ENCODE peak calls at places on chromosomes 2 and 18, in eight cellular contexts. K is heart right ventricle, I is heart left ventricle, E is H1, Q is IMR-90, G is upper lobe of right lung, Y is cardiac muscle cell, X is A549. R is an unnamed sample. For H3K9me3, the result is how much of the 10 kb centered on the place peaks cover.

GRCh38 chr18:27695054-27695453 is 481.9 kb downstream of the CDH2 start:
- DNase-seq in G (no peak), K (no peak), Q (no peak), E (no peak), I (no peak), Y (no peak), X (no peak), R (no peak)

GRCh38 chr18:8780227-8780626 is 74.9 kb downstream of the MTCL1 start:
- DNase-seq in G (no peak), X (no peak), Y (no peak), E (no peak), I (no peak), K (no peak), Q (no peak), R (no peak)

GRCh38 chr2:174340400-174341300 is 5.9 kb downstream of the SP9 start:
- DNase-seq in I (no peak), E (no peak), K (no peak), G (no peak), Y (no peak), X (no peak), Q (no peak), R (peak)

GRCh38 chr2:149857344-149857743 is 269.8 kb upstream of the MMADHC start:
- DNase-seq in E (no peak), G (no peak), Q (peak), K (no peak), I (no peak), Y (peak), X (no peak), R (no peak)

GRCh38 chr18:77766421-77766820 is 516.8 kb downstream of the GALR1 start:
- DNase-seq in Y (no peak), G (no peak), K (no peak), I (no peak), X (no peak), E (no peak), Q (no peak), R (no peak)

GRCh38 chr2:112834379-112835014 is 2.1 kb downstream of the IL1B start:
- DNase-seq in X (no peak), Q (no peak), Y (peak), I (no peak), K (no peak), E (no peak), G (no peak), R (no peak)

GRCh38 chr2:206116278-206116677 is 30.3 kb upstream of the INO80D start:
- DNase-seq in Q (no peak), X (no peak), G (no peak), E (no peak), K (no peak), Y (no peak), I (no peak), R (no peak)

GRCh38 chr2:110777531-110778311 is 45.3 kb downstream of the ACOXL start:
- DNase-seq in Y (no peak), I (no peak), G (no peak), Q (no peak), K (no peak), E (no peak), X (no peak), R (no peak)

GRCh38 chr2:85431787-85432186 is 13.3 kb downstream of the SH2D6 start:
- DNase-seq in I (no peak), Y (no peak), G (no peak), X (no peak), K (no peak), Q (no peak), E (no peak), R (no peak)

GRCh38 chr2:85429213-85429923 is 10.9 kb downstream of the SH2D6 start:
- DNase-seq in X (no peak), I (no peak), Q (no peak), E (no peak), G (no peak), Y (no peak), K (no peak), R (no peak)

GRCh38 chr2:85428343-85428881 is 9.9 kb downstream of the SH2D6 start:
- DNase-seq in K (no peak), I (no peak), G (no peak), Y (no peak), Q (no peak), E (no peak), X (no peak), R (no peak)

GRCh38 chr2:85429924-85430289 is 11.4 kb downstream of the SH2D6 start:
- DNase-seq in I (no peak), K (no peak), E (no peak), G (no peak), Y (no peak), Q (no peak), X (no peak), R (no peak)

DNA sequence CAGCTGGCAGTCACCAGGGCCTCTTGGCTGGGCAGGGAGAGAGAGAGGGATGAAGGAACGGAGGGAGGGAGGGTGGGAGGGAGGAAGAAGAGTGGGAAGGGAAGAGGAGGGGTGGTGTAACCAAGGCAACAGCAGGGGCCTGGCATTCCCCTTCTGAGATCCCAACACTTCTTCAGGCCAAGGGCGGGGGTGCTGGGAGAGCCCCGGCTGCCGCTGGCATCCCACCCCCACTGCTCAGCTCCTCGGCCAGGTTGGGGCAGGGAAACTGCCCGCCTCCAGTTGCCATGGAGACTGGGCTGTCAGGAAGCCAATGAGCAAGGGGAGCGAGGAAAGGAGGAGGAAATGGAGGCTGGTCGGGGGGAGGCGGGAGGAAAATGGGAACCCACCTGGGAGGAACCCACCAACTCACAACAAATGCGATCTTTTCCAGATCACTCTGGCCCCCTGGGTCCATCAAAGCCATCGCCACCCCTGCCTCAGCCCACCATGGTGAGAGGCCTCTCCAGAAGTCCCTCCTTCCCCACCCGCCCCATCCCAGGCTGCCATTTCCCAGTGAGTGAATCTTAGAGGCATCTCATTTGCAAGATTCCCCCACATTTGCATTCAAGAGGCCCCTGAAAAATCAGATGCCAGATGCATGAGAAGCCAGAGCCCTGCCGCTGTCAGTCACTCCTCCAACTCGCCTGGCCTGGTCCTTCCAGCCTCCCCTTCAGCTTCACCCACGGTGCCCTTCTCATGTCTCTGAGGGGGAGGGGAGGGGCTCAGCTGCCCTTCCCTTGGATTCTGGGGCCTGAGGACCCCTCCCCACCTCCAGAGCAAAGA is 12.5 kb downstream of the SH2D6 start:
- DNase-seq in X (no peak), I (no peak), K (no peak), E (no peak), G (no peak), Q (no peak), Y (no peak), R (no peak)
- H3K4me3 ChIP-seq in X (no peak), I (no peak), K (no peak), E (peak), G (no peak), Q (no peak), Y (no peak), R (no peak)

DNA sequence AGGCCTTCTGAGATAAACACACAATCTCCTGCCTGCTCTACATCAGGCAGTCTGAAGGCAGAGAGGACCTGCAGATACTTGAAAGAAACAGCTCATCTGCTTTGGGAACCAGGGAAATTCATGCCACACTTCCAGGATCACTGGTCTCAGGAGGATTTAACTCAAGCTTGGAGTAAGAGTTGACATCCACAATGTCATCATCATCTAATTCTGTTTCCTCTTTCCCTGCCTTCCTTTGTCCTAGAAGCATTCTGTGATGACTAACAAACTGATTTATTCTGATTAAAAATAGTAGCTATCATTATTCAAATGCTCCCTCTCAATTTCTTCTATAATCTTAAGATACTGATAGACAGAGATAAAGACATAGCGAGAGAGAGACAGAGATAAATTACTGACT is 766.8 kb downstream of the BCL11A start:
- DNase-seq in K (no peak), Y (no peak), I (no peak), Q (no peak), G (no peak), E (no peak), X (no peak), R (no peak)
- H3K9me3 ChIP-seq in K (under half), Y (under half), I (under half), Q (under half), G (under half), E (under half), X (under half), R (under half)

GRCh38 chr18:74268933-74269620 is 22.7 kb downstream of the CYB5A start:
- DNase-seq in X (no peak), E (no peak), Y (peak), I (no peak), K (no peak), G (no peak), Q (no peak), R (no peak)
- H3K27ac ChIP-seq in X (no peak), E (no peak), Y (peak), I (no peak), K (no peak), G (no peak), Q (no peak), R (no peak)

GRCh38 chr2:68374184-68374583 is 9.1 kb downstream of the PLEK start:
- DNase-seq in K (no peak), E (no peak), Y (no peak), I (no peak), Q (no peak), G (no peak), X (no peak), R (no peak)

GRCh38 chr2:68371581-68371980 is 6.5 kb downstream of the PLEK start:
- DNase-seq in K (no peak), I (no peak), X (no peak), E (no peak), Y (no peak), G (no peak), Q (no peak), R (peak)

GRCh38 chr2:68371138-68371537 is 6.1 kb downstream of the PLEK start:
- DNase-seq in X (no peak), Y (no peak), G (no peak), Q (no peak), I (no peak), E (no peak), K (no peak), R (no peak)

GRCh38 chr2:68369340-68369734 is 4.3 kb downstream of the PLEK start:
- DNase-seq in G (no peak), Q (no peak), X (no peak), I (no peak), E (no peak), K (no peak), Y (no peak), R (no peak)

DNA sequence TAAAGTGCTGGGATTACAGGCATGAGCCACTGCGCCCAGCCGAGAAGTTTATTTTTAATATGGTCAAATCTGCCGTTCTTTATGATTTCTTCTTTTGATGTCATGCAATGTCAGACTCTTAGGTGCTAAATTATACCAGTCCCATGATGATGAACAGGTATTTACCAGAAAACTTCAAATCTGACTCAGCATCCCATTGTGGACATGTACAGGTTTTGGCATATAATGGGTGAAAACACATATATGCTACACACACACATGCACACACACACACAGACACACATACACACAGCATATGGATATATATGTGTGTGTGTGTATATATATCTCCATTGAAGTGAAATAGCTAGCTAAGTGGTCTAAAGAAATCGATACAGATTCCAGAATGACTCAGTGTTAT is 7.4 kb downstream of the PLEK start:
- DNase-seq in G (no peak), I (no peak), Y (no peak), Q (no peak), X (no peak), K (no peak), E (no peak), R (no peak)
- H3K4me3 ChIP-seq in G (no peak), I (no peak), Y (no peak), Q (no peak), X (no peak), K (no peak), E (no peak), R (no peak)

GRCh38 chr2:201523506-201523905 is 72.0 kb downstream of the STRADB start:
- DNase-seq in Y (peak), E (no peak), Q (peak), X (no peak), G (no peak), K (no peak), I (no peak), R (no peak)
- H3K9me3 ChIP-seq in Y (under half), E (under half), Q (under half), X (under half), G (under half), K (under half), I (under half), R (under half)